ENCODE peak calls at places on chromosomes 13 and 19, in five cellular contexts. V, K, P, T and D are unnamed samples. For H3K9me3 and H3K4me1, the result is how much of the 10 kb centered on the place peaks cover.

GRCh38 chr19:19835560-19836038 is 14.0 kb upstream of the ZNF506 start:
- DNase-seq in V (no peak), K (no peak), P (no peak), T (no peak), D (no peak)

GRCh38 chr13:102825921-102826706 is 19.7 kb upstream of the ERCC5 start:
- DNase-seq in V (no peak), K (no peak), P (no peak), T (no peak), D (no peak)

GRCh38 chr13:109840201-109840892 is 54.0 kb upstream of the IRS2 start:
- DNase-seq in V (no peak), K (no peak), P (no peak), T (no peak), D (no peak)

GRCh38 chr13:101681834-101682233 is 229.4 kb downstream of the ITGBL1 start:
- DNase-seq in V (no peak), K (no peak), P (no peak), T (no peak), D (no peak)

GRCh38 chr19:45218887-45219780 is 26.1 kb downstream of the EXOC3L2 start:
- DNase-seq in V (no peak), K (no peak), P (no peak), T (no peak), D (no peak)

GRCh38 chr19:46131485-46132143 is 7.1 kb upstream of the IGFL3 start:
- DNase-seq in V (no peak), K (no peak), P (no peak), T (no peak), D (no peak)

GRCh38 chr19:48053856-48054255 is 10.0 kb upstream of the CABP5 start:
- DNase-seq in V (no peak), K (no peak), P (no peak), T (no peak), D (no peak)

GRCh38 chr19:1259206-1259872 is 9.8 kb upstream of the CIRBP start:
- DNase-seq in V (peak), K (peak), P (peak), T (peak), D (peak)

GRCh38 chr13:20968745-20969144 is 66.2 kb upstream of the XPO4 start:
- DNase-seq in V (no peak), K (no peak), P (no peak), T (no peak), D (no peak)

GRCh38 chr13:48412881-48413351 is at the start of gene LPAR6:
- DNase-seq in V (peak), K (peak), P (no peak), T (no peak), D (no peak)

DNA sequence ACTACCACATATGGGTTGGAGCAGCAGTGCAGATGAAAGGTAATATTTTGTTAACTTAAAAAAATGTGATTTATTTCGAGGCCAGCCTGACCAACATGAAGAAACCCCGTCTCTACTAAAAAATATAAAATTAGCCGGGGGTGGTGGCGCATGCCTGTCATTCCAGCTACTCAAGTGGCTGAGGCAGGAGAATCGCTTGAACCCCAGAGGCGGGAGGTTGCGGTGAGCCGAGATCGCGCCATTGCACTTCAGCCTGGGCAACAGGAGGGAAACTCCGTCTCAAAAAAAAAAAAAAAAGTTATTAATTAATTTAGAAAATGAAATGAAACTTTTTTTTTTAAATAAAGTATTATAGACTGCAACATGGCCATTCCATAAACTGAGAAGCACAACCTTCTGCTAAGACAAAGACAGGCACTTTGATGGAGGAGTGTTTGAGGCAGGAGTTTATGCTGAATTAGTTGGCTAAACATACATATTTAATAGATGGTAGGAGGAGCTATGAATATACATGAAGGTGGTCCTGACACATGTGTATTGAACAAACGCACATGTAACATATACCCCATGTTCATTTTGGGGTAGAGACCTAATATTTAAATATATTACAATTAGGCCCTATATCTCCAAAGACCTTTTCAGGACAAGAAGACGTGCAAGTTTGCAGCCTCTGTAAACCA is 1485.3 kb upstream of the MIR17HG start:
- DNase-seq in V (no peak), K (no peak), P (no peak), T (no peak), D (no peak)
- H3K9me3 ChIP-seq in V (under half), K (under half), P (under half), T (under half), D (under half)

GRCh38 chr13:106656214-106656613 is 88.3 kb upstream of the ARGLU1 start:
- DNase-seq in V (no peak), K (no peak), P (no peak), T (no peak), D (no peak)
- H3K4me3 ChIP-seq in V (no peak), K (no peak), P (no peak), T (no peak), D (no peak)

GRCh38 chr13:113786262-113786841 is 27.3 kb downstream of the TMEM255B start:
- DNase-seq in V (no peak), K (no peak), P (no peak), T (no peak), D (no peak)
- H3K4me1 ChIP-seq in V (under half), K (under half), P (under half), T (under half), D (under half)

GRCh38 chr19:50341091-50341564 is 12.0 kb upstream of the KCNC3 start:
- DNase-seq in V (no peak), K (no peak), P (no peak), T (no peak), D (peak)
- H3K9me3 ChIP-seq in V (under half), K (under half), P (under half), T (under half), D (under half)